ENCODE peak calls at places on chromosomes 11 and 22, in nine cellular contexts. One of them, this sample, is unnamed.

GRCh38 chr11:76239483-76240142 is 33.3 kb upstream of the WNT11 start:
- DNase-seq in nephron progenitor cell: no peak
- DNase-seq in occipital lobe: no peak
- DNase-seq in germinal center: no peak
- DNase-seq in NCI-H1930: no peak
- DNase-seq in AG09309: no peak
- DNase-seq in activated CD4-positive, alpha-beta memory T cell treated with anti-CD3 and anti-CD28 coated beads, Interleukin-2, amount 10 ng/mL, durations not matched to agents 7 days and 5 days: no peak
- DNase-seq in esophagus muscularis mucosa: no peak
- DNase-seq in AG10803: no peak
- DNase-seq in this sample: no peak

GRCh38 chr22:26303475-26303874 is 125.6 kb upstream of the ASPHD2 start:
- DNase-seq in nephron progenitor cell: no peak
- DNase-seq in occipital lobe: no peak
- DNase-seq in germinal center: no peak
- DNase-seq in NCI-H1930: no peak
- DNase-seq in AG09309: no peak
- DNase-seq in activated CD4-positive, alpha-beta memory T cell treated with anti-CD3 and anti-CD28 coated beads, Interleukin-2, amount 10 ng/mL, durations not matched to agents 7 days and 5 days: no peak
- DNase-seq in esophagus muscularis mucosa: no peak
- DNase-seq in AG10803: no peak
- DNase-seq in this sample: no peak

GRCh38 chr11:106021181-106021966 is 666 bp downstream of the MSANTD4 start:
- DNase-seq in nephron progenitor cell: no peak
- DNase-seq in occipital lobe: no peak
- DNase-seq in germinal center: no peak
- DNase-seq in NCI-H1930: no peak
- DNase-seq in AG09309: peak; percentile 85
- DNase-seq in activated CD4-positive, alpha-beta memory T cell treated with anti-CD3 and anti-CD28 coated beads, Interleukin-2, amount 10 ng/mL, durations not matched to agents 7 days and 5 days: no peak
- DNase-seq in esophagus muscularis mucosa: no peak
- DNase-seq in AG10803: peak; percentile 63
- DNase-seq in this sample: peak; percentile 11

GRCh38 chr11:77695417-77695816 is 57.8 kb upstream of the CLNS1A start:
- DNase-seq in nephron progenitor cell: no peak
- DNase-seq in occipital lobe: no peak
- DNase-seq in germinal center: no peak
- DNase-seq in NCI-H1930: no peak
- DNase-seq in AG09309: no peak
- DNase-seq in activated CD4-positive, alpha-beta memory T cell treated with anti-CD3 and anti-CD28 coated beads, Interleukin-2, amount 10 ng/mL, durations not matched to agents 7 days and 5 days: no peak
- DNase-seq in esophagus muscularis mucosa: no peak
- DNase-seq in AG10803: no peak
- DNase-seq in this sample: no peak

GRCh38 chr11:73113426-73113825 is 28.7 kb downstream of the FCHSD2 start:
- DNase-seq in nephron progenitor cell: no peak
- DNase-seq in occipital lobe: no peak
- DNase-seq in germinal center: no peak
- DNase-seq in NCI-H1930: no peak
- DNase-seq in AG09309: no peak
- DNase-seq in activated CD4-positive, alpha-beta memory T cell treated with anti-CD3 and anti-CD28 coated beads, Interleukin-2, amount 10 ng/mL, durations not matched to agents 7 days and 5 days: no peak
- DNase-seq in esophagus muscularis mucosa: no peak
- DNase-seq in AG10803: no peak
- DNase-seq in this sample: no peak

GRCh38 chr11:19817265-19817851 is 104.7 kb downstream of the NAV2 start:
- DNase-seq in nephron progenitor cell: no peak
- DNase-seq in occipital lobe: no peak
- DNase-seq in germinal center: no peak
- DNase-seq in NCI-H1930: no peak
- DNase-seq in AG09309: no peak
- DNase-seq in activated CD4-positive, alpha-beta memory T cell treated with anti-CD3 and anti-CD28 coated beads, Interleukin-2, amount 10 ng/mL, durations not matched to agents 7 days and 5 days: no peak
- DNase-seq in esophagus muscularis mucosa: no peak
- DNase-seq in AG10803: no peak
- DNase-seq in this sample: no peak

GRCh38 chr22:26477341-26477731 is 6.2 kb downstream of the HPS4 start:
- DNase-seq in nephron progenitor cell: no peak
- DNase-seq in occipital lobe: no peak
- DNase-seq in germinal center: no peak
- DNase-seq in NCI-H1930: no peak
- DNase-seq in AG09309: no peak
- DNase-seq in activated CD4-positive, alpha-beta memory T cell treated with anti-CD3 and anti-CD28 coated beads, Interleukin-2, amount 10 ng/mL, durations not matched to agents 7 days and 5 days: no peak
- DNase-seq in esophagus muscularis mucosa: no peak
- DNase-seq in AG10803: no peak
- DNase-seq in this sample: no peak

GRCh38 chr11:10450451-10451398 is 4.3 kb upstream of the AMPD3 start:
- DNase-seq in nephron progenitor cell: peak; percentile 65
- DNase-seq in occipital lobe: no peak
- DNase-seq in germinal center: peak; percentile 77
- DNase-seq in NCI-H1930: peak; percentile 71
- DNase-seq in AG09309: no peak
- DNase-seq in activated CD4-positive, alpha-beta memory T cell treated with anti-CD3 and anti-CD28 coated beads, Interleukin-2, amount 10 ng/mL, durations not matched to agents 7 days and 5 days: peak; percentile 57
- DNase-seq in esophagus muscularis mucosa: no peak
- DNase-seq in AG10803: peak; percentile 25
- DNase-seq in this sample: peak; percentile 68

GRCh38 chr22:29716814-29717213 is 3.0 kb upstream of the CABP7 start:
- DNase-seq in nephron progenitor cell: peak; percentile 92
- DNase-seq in occipital lobe: peak; percentile 57
- DNase-seq in germinal center: no peak
- DNase-seq in NCI-H1930: no peak
- DNase-seq in AG09309: peak; percentile 10
- DNase-seq in activated CD4-positive, alpha-beta memory T cell treated with anti-CD3 and anti-CD28 coated beads, Interleukin-2, amount 10 ng/mL, durations not matched to agents 7 days and 5 days: peak; percentile 50
- DNase-seq in esophagus muscularis mucosa: no peak
- DNase-seq in AG10803: peak; percentile 65
- DNase-seq in this sample: peak; percentile 85

GRCh38 chr11:119334173-119334930 is at the start of gene RNF26:
- DNase-seq in nephron progenitor cell: peak; percentile 93
- DNase-seq in occipital lobe: peak; percentile 93
- DNase-seq in germinal center: peak; percentile 100
- DNase-seq in NCI-H1930: peak; percentile 95
- DNase-seq in AG09309: peak; percentile 91
- DNase-seq in activated CD4-positive, alpha-beta memory T cell treated with anti-CD3 and anti-CD28 coated beads, Interleukin-2, amount 10 ng/mL, durations not matched to agents 7 days and 5 days: peak; percentile 96
- DNase-seq in esophagus muscularis mucosa: peak; percentile 99
- DNase-seq in AG10803: peak; percentile 96
- DNase-seq in this sample: peak; percentile 98

GRCh38 chr11:10305262-10305963 is 540 bp downstream of the ADM start:
- DNase-seq in nephron progenitor cell: peak; percentile 61
- DNase-seq in occipital lobe: no peak
- DNase-seq in germinal center: peak; percentile 30
- DNase-seq in NCI-H1930: no peak
- DNase-seq in AG09309: no peak
- DNase-seq in activated CD4-positive, alpha-beta memory T cell treated with anti-CD3 and anti-CD28 coated beads, Interleukin-2, amount 10 ng/mL, durations not matched to agents 7 days and 5 days: peak; percentile 33
- DNase-seq in esophagus muscularis mucosa: no peak
- DNase-seq in AG10803: peak; percentile 25
- DNase-seq in this sample: peak; percentile 26

GRCh38 chr11:35170503-35170902 is 31.5 kb downstream of the CD44 start:
- DNase-seq in nephron progenitor cell: no peak
- DNase-seq in occipital lobe: no peak
- DNase-seq in germinal center: no peak
- DNase-seq in NCI-H1930: no peak
- DNase-seq in AG09309: no peak
- DNase-seq in activated CD4-positive, alpha-beta memory T cell treated with anti-CD3 and anti-CD28 coated beads, Interleukin-2, amount 10 ng/mL, durations not matched to agents 7 days and 5 days: no peak
- DNase-seq in esophagus muscularis mucosa: no peak
- DNase-seq in AG10803: peak; percentile 74
- DNase-seq in this sample: no peak

GRCh38 chr11:77322506-77322905 is 21.0 kb upstream of the GDPD4 start:
- DNase-seq in nephron progenitor cell: no peak
- DNase-seq in occipital lobe: no peak
- DNase-seq in germinal center: no peak
- DNase-seq in NCI-H1930: no peak
- DNase-seq in AG09309: peak; percentile 38
- DNase-seq in activated CD4-positive, alpha-beta memory T cell treated with anti-CD3 and anti-CD28 coated beads, Interleukin-2, amount 10 ng/mL, durations not matched to agents 7 days and 5 days: no peak
- DNase-seq in esophagus muscularis mucosa: peak; percentile 80
- DNase-seq in AG10803: peak; percentile 94
- DNase-seq in this sample: peak; percentile 64

This sample was measured in AG20443.